ENCODE peak calls at places on chromosomes 12 and 14, in seven cellular contexts. N, M, V, O, L, Q and J are unnamed samples. For H3K4me1, the result is how much of the 10 kb centered on the place peaks cover.

GRCh38 chr12:109625131-109625559 is 51.6 kb downstream of the MVK start:
- DNase-seq in O (peak), V (peak), N (no peak), M (peak), L (peak), Q (peak), J (peak)

GRCh38 chr14:24241829-24242443 is 487 bp downstream of the TINF2 start:
- DNase-seq in L (peak), O (peak), Q (peak), M (peak), V (peak), N (peak), J (peak)

GRCh38 chr14:87687338-87687876 is 305.6 kb downstream of the GALC start:
- DNase-seq in O (no peak), N (no peak), V (no peak), L (no peak), M (no peak), Q (peak), J (no peak)

GRCh38 chr14:61489527-61489926 is 168.1 kb downstream of the PRKCH start:
- DNase-seq in V (no peak), N (no peak), Q (no peak), O (no peak), M (no peak), L (no peak), J (no peak)

GRCh38 chr12:28869197-28869596 is 279.9 kb upstream of the FAR2 start:
- DNase-seq in Q (peak), O (no peak), M (peak), N (no peak), L (no peak), V (no peak), J (no peak)

GRCh38 chr14:24051789-24052655 is at the start of gene CARMIL3:
- DNase-seq in L (no peak), M (peak), N (no peak), V (peak), Q (peak), O (peak), J (peak)

GRCh38 chr12:62832528-62832927 is 102.4 kb downstream of the PPM1H start:
- DNase-seq in L (no peak), Q (no peak), O (no peak), V (no peak), N (no peak), M (no peak), J (no peak)

GRCh38 chr12:46553911-46554310 is 181.3 kb upstream of the SLC38A2 start:
- DNase-seq in Q (peak), V (no peak), M (peak), O (no peak), L (no peak), N (no peak), J (no peak)

GRCh38 chr12:89901906-89902648 is 193.4 kb upstream of the ATP2B1 start:
- DNase-seq in O (no peak), N (no peak), L (no peak), M (no peak), Q (no peak), V (no peak), J (no peak)

GRCh38 chr12:116194935-116195431 is 82.5 kb downstream of the MED13L start:
- DNase-seq in O (no peak), Q (no peak), V (no peak), M (no peak), N (no peak), L (no peak), J (no peak)

GRCh38 chr14:32023540-32023939 is 53.6 kb upstream of the ARHGAP5 start:
- DNase-seq in V (no peak), N (no peak), L (no peak), Q (no peak), M (no peak), O (no peak), J (no peak)

GRCh38 chr12:99911076-99911475 is 73.7 kb downstream of the ANKS1B start:
- DNase-seq in N (no peak), V (peak), M (peak), Q (peak), L (peak), O (peak), J (no peak)

GRCh38 chr14:72884386-72884785 is 9.5 kb downstream of the DPF3 start:
- DNase-seq in N (no peak), L (no peak), Q (no peak), V (no peak), M (no peak), O (no peak), J (no peak)

GRCh38 chr12:89326260-89327040 is 25.9 kb downstream of the DUSP6 start:
- DNase-seq in N (no peak), L (no peak), M (no peak), V (no peak), O (no peak), Q (no peak), J (no peak)

GRCh38 chr12:12872139-12872933 is 19.0 kb upstream of the GPRC5A start:
- DNase-seq in Q (peak), N (no peak), O (no peak), V (peak), L (no peak), M (peak), J (peak)

GRCh38 chr12:49946086-49946485 is 4.5 kb upstream of the AQP2 start:
- DNase-seq in L (no peak), M (no peak), Q (no peak), N (no peak), V (no peak), O (no peak), J (no peak)
- H3K4me1 ChIP-seq in L (under half), M (under half), Q (under half), N (under half), V (under half), O (under half), J (under half)

GRCh38 chr14:76870146-76870545 is 43.9 kb downstream of the LRRC74A start:
- DNase-seq in O (no peak), M (peak), Q (no peak), V (peak), L (no peak), N (no peak), J (no peak)
- TF ChIP-seq CTCF in O (no peak), M (peak), Q (peak), V (peak), L (no peak), N (no peak), J (peak)

GRCh38 chr14:68145036-68145435 is 325.5 kb downstream of the RAD51B start:
- DNase-seq in V (no peak), O (no peak), M (no peak), Q (no peak), N (no peak), L (no peak), J (no peak)
- H3K27ac ChIP-seq in V (peak), O (peak), M (no peak), Q (no peak), N (peak), L (peak), J (no peak)

GRCh38 chr12:49667319-49668090 is 39.7 kb downstream of the FMNL3 start:
- DNase-seq in Q (peak), V (no peak), M (no peak), N (no peak), O (no peak), L (no peak), J (no peak)
- H3K4me1 ChIP-seq in Q (under half), V (under half), M (under half), N (under half), O (half or more), L (half or more), J (under half)